ENCODE peak calls at places on chromosomes 12 and 14, in five cellular contexts. E is stimulated activated CD4-positive, alpha-beta T cell treated with anti-CD3 and anti-CD28 coated beads, Interleukin-2, amount 100 ng/mL, for 24 hours; H is heart right ventricle; Z is NCI-H2081; I is Panc1. Q is an unnamed sample.

GRCh38 chr12:115305275-115305674 is 621.3 kb upstream of the TBX3 start:
- DNase-seq in E (no peak), H (no peak), Z (no peak), I (no peak), Q (no peak)

GRCh38 chr14:81269100-81269978 is 48.6 kb upstream of the GTF2A1 start:
- DNase-seq in E (peak), H (peak), Z (peak), I (peak), Q (peak)

GRCh38 chr12:5489760-5490432 is 58.0 kb downstream of the NTF3 start:
- DNase-seq in E (no peak), H (no peak), Z (no peak), I (no peak), Q (no peak)

GRCh38 chr12:93054021-93054420 is 124.9 kb upstream of the EEA1 start:
- DNase-seq in E (no peak), H (no peak), Z (no peak), I (no peak), Q (no peak)

GRCh38 chr12:121990692-121991603 is 30.7 kb upstream of the BCL7A start:
- DNase-seq in E (peak), H (no peak), Z (no peak), I (no peak), Q (no peak)

GRCh38 chr14:90756755-90757345 is 59.4 kb downstream of the TTC7B start:
- DNase-seq in E (no peak), H (no peak), Z (no peak), I (no peak), Q (no peak)

GRCh38 chr12:20044836-20045235 is 323.5 kb upstream of the PDE3A start:
- DNase-seq in E (no peak), H (no peak), Z (no peak), I (no peak), Q (peak)

GRCh38 chr14:23443411-23443812 is 8.0 kb upstream of the MYH7 start:
- DNase-seq in E (peak), H (peak), Z (no peak), I (no peak), Q (no peak)

GRCh38 chr12:97148941-97149559 is 242.0 kb downstream of the NEDD1 start:
- DNase-seq in E (peak), H (peak), Z (peak), I (peak), Q (no peak)